ENCODE peak calls at places on chromosome X, in seven cellular contexts. I is HL-60; G is neural progenitor cell; L is kidney epithelial cell; P is choroid plexus epithelial cell; R is SW 1271; Z is stimulated activated CD4-positive, alpha-beta T cell treated with anti-CD3 and anti-CD28 coated beads, Interleukin-2, amount 100 ng/mL, for 48 hours. V is an unnamed sample.

GRCh38 chrX:152861116-152861515 is 30.3 kb downstream of the NSDHL start:
- DNase-seq in I (no peak), G (no peak), L (peak; percentile 26), P (peak; percentile 18), R (no peak), Z (no peak), V (peak; percentile 61)

GRCh38 chrX:47138171-47138570 is 6.3 kb downstream of the NDUFB11 start:
- DNase-seq in I (no peak), G (no peak), L (no peak), P (no peak), R (no peak), Z (no peak), V (no peak)

GRCh38 chrX:150303386-150304097 is 59.6 kb upstream of the MAMLD1 start:
- DNase-seq in I (no peak), G (no peak), L (no peak), P (no peak), R (no peak), Z (no peak), V (no peak)

GRCh38 chrX:43386872-43387271 is 269.2 kb upstream of the MAOA start:
- DNase-seq in I (no peak), G (no peak), L (no peak), P (no peak), R (no peak), Z (no peak), V (no peak)

GRCh38 chrX:34874763-34875162 is 67.8 kb upstream of the FAM47B start:
- DNase-seq in I (no peak), G (no peak), L (no peak), P (no peak), R (no peak), Z (no peak), V (no peak)

GRCh38 chrX:6226053-6226645 is 2.5 kb downstream of the NLGN4X start:
- DNase-seq in I (no peak), G (peak; percentile 63), L (no peak), P (no peak), R (no peak), Z (no peak), V (no peak)

GRCh38 chrX:2401590-2402360 is 99.0 kb downstream of the DHRSX start:
- DNase-seq in I (no peak), G (peak; percentile 94), L (peak; percentile 74), P (peak; percentile 71), R (no peak), Z (no peak), V (peak; percentile 87)

GRCh38 chrX:154136627-154137161 is 7.3 kb upstream of the OPN1LW start:
- DNase-seq in I (peak; percentile 37), G (peak; percentile 91), L (no peak), P (peak; percentile 36), R (no peak), Z (peak; percentile 61), V (no peak)

GRCh38 chrX:125826080-125826479 is 340.0 kb downstream of the DCAF12L2 start:
- DNase-seq in I (no peak), G (peak; percentile 1), L (no peak), P (no peak), R (no peak), Z (no peak), V (no peak)

GRCh38 chrX:140764401-140764919 is 54.9 kb downstream of the LINC00632 start:
- DNase-seq in I (no peak), G (peak; percentile 59), L (no peak), P (peak; percentile 41), R (no peak), Z (no peak), V (no peak)

GRCh38 chrX:71994601-71995000 is 84.0 kb downstream of the NHSL2 start:
- DNase-seq in I (no peak), G (no peak), L (no peak), P (no peak), R (no peak), Z (no peak), V (no peak)

V was measured in retinal pigment epithelial cell.